ENCODE peak calls at places on chromosomes 11 and 22, in eight cellular contexts. One of them, this sample, is unnamed. For H3K4me1, the result is how much of the 10 kb centered on the place peaks cover.

GRCh38 chr11:48087974-48088681 is 107.8 kb downstream of the PTPRJ start:
- DNase-seq in effector memory CD4-positive, alpha-beta T cell: no peak
- DNase-seq in CD8-positive, alpha-beta T cell: no peak
- DNase-seq in A549: no peak
- DNase-seq in CD8-positive, alpha-beta memory T cell: no peak
- DNase-seq in H9: no peak
- DNase-seq in sigmoid colon: no peak
- DNase-seq in right atrium auricular region: no peak
- DNase-seq in this sample: no peak

GRCh38 chr11:45058344-45058743 is 88.1 kb upstream of the PRDM11 start:
- DNase-seq in effector memory CD4-positive, alpha-beta T cell: no peak
- DNase-seq in CD8-positive, alpha-beta T cell: no peak
- DNase-seq in A549: no peak
- DNase-seq in CD8-positive, alpha-beta memory T cell: no peak
- DNase-seq in H9: no peak
- DNase-seq in sigmoid colon: no peak
- DNase-seq in right atrium auricular region: no peak
- DNase-seq in this sample: no peak

GRCh38 chr11:2122222-2122906 is 16.8 kb downstream of the IGF2 start:
- DNase-seq in effector memory CD4-positive, alpha-beta T cell: no peak
- DNase-seq in CD8-positive, alpha-beta T cell: no peak
- DNase-seq in A549: no peak
- DNase-seq in CD8-positive, alpha-beta memory T cell: no peak
- DNase-seq in H9: no peak
- DNase-seq in sigmoid colon: no peak
- DNase-seq in right atrium auricular region: no peak
- DNase-seq in this sample: peak

GRCh38 chr22:28547132-28547842 is 132.4 kb downstream of the TTC28 start:
- DNase-seq in effector memory CD4-positive, alpha-beta T cell: no peak
- DNase-seq in CD8-positive, alpha-beta T cell: no peak
- DNase-seq in A549: peak
- DNase-seq in CD8-positive, alpha-beta memory T cell: no peak
- DNase-seq in H9: no peak
- DNase-seq in sigmoid colon: no peak
- DNase-seq in right atrium auricular region: no peak
- DNase-seq in this sample: no peak

GRCh38 chr11:73808052-73808451 is 20.4 kb downstream of the MRPL48 start:
- DNase-seq in effector memory CD4-positive, alpha-beta T cell: no peak
- DNase-seq in CD8-positive, alpha-beta T cell: no peak
- DNase-seq in A549: no peak
- DNase-seq in CD8-positive, alpha-beta memory T cell: no peak
- DNase-seq in H9: no peak
- DNase-seq in sigmoid colon: no peak
- DNase-seq in right atrium auricular region: no peak
- DNase-seq in this sample: no peak

GRCh38 chr11:69702239-69702668 is 1.6 kb downstream of the FGF19 start:
- DNase-seq in effector memory CD4-positive, alpha-beta T cell: no peak
- DNase-seq in CD8-positive, alpha-beta T cell: no peak
- DNase-seq in A549: no peak
- DNase-seq in CD8-positive, alpha-beta memory T cell: no peak
- DNase-seq in H9: peak
- DNase-seq in sigmoid colon: peak
- DNase-seq in right atrium auricular region: no peak
- DNase-seq in this sample: peak

GRCh38 chr11:73152086-73152853 is 10.2 kb upstream of the FCHSD2 start:
- DNase-seq in effector memory CD4-positive, alpha-beta T cell: no peak
- DNase-seq in CD8-positive, alpha-beta T cell: no peak
- DNase-seq in A549: no peak
- DNase-seq in CD8-positive, alpha-beta memory T cell: no peak
- DNase-seq in H9: no peak
- DNase-seq in sigmoid colon: peak
- DNase-seq in right atrium auricular region: no peak
- DNase-seq in this sample: peak

GRCh38 chr11:17388609-17389204 is at the start of gene KCNJ11:
- DNase-seq in effector memory CD4-positive, alpha-beta T cell: no peak
- DNase-seq in CD8-positive, alpha-beta T cell: no peak
- DNase-seq in A549: peak
- DNase-seq in CD8-positive, alpha-beta memory T cell: no peak
- DNase-seq in H9: peak
- DNase-seq in sigmoid colon: no peak
- DNase-seq in right atrium auricular region: no peak
- DNase-seq in this sample: no peak

GRCh38 chr11:65426839-65427690 is 4.5 kb downstream of the NEAT1 start:
- DNase-seq in effector memory CD4-positive, alpha-beta T cell: no peak
- DNase-seq in CD8-positive, alpha-beta T cell: peak
- DNase-seq in A549: no peak
- DNase-seq in CD8-positive, alpha-beta memory T cell: no peak
- DNase-seq in H9: peak
- DNase-seq in sigmoid colon: peak
- DNase-seq in right atrium auricular region: peak
- DNase-seq in this sample: peak

GRCh38 chr11:23263466-23263865 is 403.2 kb upstream of the CCDC179 start:
- DNase-seq in effector memory CD4-positive, alpha-beta T cell: no peak
- DNase-seq in CD8-positive, alpha-beta T cell: no peak
- DNase-seq in A549: no peak
- DNase-seq in CD8-positive, alpha-beta memory T cell: no peak
- DNase-seq in H9: no peak
- DNase-seq in sigmoid colon: no peak
- DNase-seq in right atrium auricular region: no peak
- DNase-seq in this sample: no peak

GRCh38 chr11:40235841-40236240 is 1223.6 kb downstream of the LRRC4C start:
- DNase-seq in effector memory CD4-positive, alpha-beta T cell: no peak
- DNase-seq in CD8-positive, alpha-beta T cell: no peak
- DNase-seq in A549: no peak
- DNase-seq in CD8-positive, alpha-beta memory T cell: no peak
- DNase-seq in H9: no peak
- DNase-seq in sigmoid colon: no peak
- DNase-seq in right atrium auricular region: no peak
- DNase-seq in this sample: no peak

GRCh38 chr11:66546368-66546965 is at the start of gene ACTN3:
- DNase-seq in effector memory CD4-positive, alpha-beta T cell: peak
- DNase-seq in CD8-positive, alpha-beta T cell: no peak
- DNase-seq in A549: no peak
- DNase-seq in CD8-positive, alpha-beta memory T cell: no peak
- DNase-seq in H9: peak
- DNase-seq in sigmoid colon: peak
- DNase-seq in right atrium auricular region: no peak
- DNase-seq in this sample: peak

GRCh38 chr22:40529817-40530216 is 106.7 kb downstream of the MRTFA start:
- DNase-seq in effector memory CD4-positive, alpha-beta T cell: no peak
- DNase-seq in CD8-positive, alpha-beta T cell: no peak
- DNase-seq in A549: no peak
- DNase-seq in CD8-positive, alpha-beta memory T cell: no peak
- DNase-seq in H9: no peak
- DNase-seq in sigmoid colon: no peak
- DNase-seq in right atrium auricular region: no peak
- DNase-seq in this sample: no peak

GRCh38 chr11:80748207-80748606 is 1307.4 kb upstream of the TENM4 start:
- DNase-seq in effector memory CD4-positive, alpha-beta T cell: no peak
- DNase-seq in CD8-positive, alpha-beta T cell: no peak
- DNase-seq in A549: no peak
- DNase-seq in CD8-positive, alpha-beta memory T cell: no peak
- DNase-seq in H9: no peak
- DNase-seq in sigmoid colon: no peak
- DNase-seq in right atrium auricular region: no peak
- DNase-seq in this sample: no peak

GRCh38 chr11:30342736-30343166 is 19.8 kb downstream of the ARL14EP start:
- DNase-seq in effector memory CD4-positive, alpha-beta T cell: no peak
- DNase-seq in CD8-positive, alpha-beta T cell: no peak
- DNase-seq in A549: no peak
- DNase-seq in CD8-positive, alpha-beta memory T cell: no peak
- DNase-seq in H9: no peak
- DNase-seq in sigmoid colon: no peak
- DNase-seq in right atrium auricular region: no peak
- DNase-seq in this sample: no peak

GRCh38 chr11:76786053-76787014 is 3.2 kb downstream of the TSKU start:
- DNase-seq in effector memory CD4-positive, alpha-beta T cell: no peak
- DNase-seq in CD8-positive, alpha-beta T cell: no peak
- DNase-seq in A549: no peak
- DNase-seq in CD8-positive, alpha-beta memory T cell: no peak
- DNase-seq in H9: no peak
- DNase-seq in sigmoid colon: no peak
- DNase-seq in right atrium auricular region: no peak
- DNase-seq in this sample: peak
- H3K4me1 ChIP-seq in effector memory CD4-positive, alpha-beta T cell: under half
- H3K4me1 ChIP-seq in CD8-positive, alpha-beta T cell: under half
- H3K4me1 ChIP-seq in A549: half or more
- H3K4me1 ChIP-seq in CD8-positive, alpha-beta memory T cell: under half
- H3K4me1 ChIP-seq in H9: under half
- H3K4me1 ChIP-seq in sigmoid colon: under half
- H3K4me1 ChIP-seq in right atrium auricular region: half or more
- H3K4me1 ChIP-seq in this sample: under half

DNA sequence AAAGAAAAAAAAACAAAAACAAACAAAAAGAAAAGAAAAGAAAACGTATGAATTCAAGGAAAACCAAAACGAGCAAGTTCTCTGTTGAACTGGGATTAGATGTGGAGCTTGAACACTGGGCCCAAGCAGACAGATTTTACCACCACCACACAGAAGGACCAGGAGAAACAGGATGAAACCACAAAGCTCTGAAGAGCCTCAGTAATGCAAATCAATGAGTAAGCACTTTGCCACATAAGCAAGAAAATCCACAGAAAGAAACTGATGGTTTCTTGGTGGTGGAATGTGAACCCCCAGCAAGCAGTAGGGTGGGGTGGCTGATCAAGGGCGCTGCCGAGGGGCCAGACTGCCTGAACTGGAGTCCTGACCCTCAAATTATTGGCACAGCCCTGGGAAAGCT is 50.9 kb upstream of the NFRKB start:
- DNase-seq in effector memory CD4-positive, alpha-beta T cell: no peak
- DNase-seq in CD8-positive, alpha-beta T cell: no peak
- DNase-seq in A549: no peak
- DNase-seq in CD8-positive, alpha-beta memory T cell: no peak
- DNase-seq in H9: no peak
- DNase-seq in sigmoid colon: no peak
- DNase-seq in right atrium auricular region: no peak
- DNase-seq in this sample: no peak
- H3K4me1 ChIP-seq in effector memory CD4-positive, alpha-beta T cell: under half
- H3K4me1 ChIP-seq in CD8-positive, alpha-beta T cell: under half
- H3K4me1 ChIP-seq in A549: under half
- H3K4me1 ChIP-seq in CD8-positive, alpha-beta memory T cell: under half
- H3K4me1 ChIP-seq in H9: under half
- H3K4me1 ChIP-seq in sigmoid colon: under half
- H3K4me1 ChIP-seq in right atrium auricular region: under half
- H3K4me1 ChIP-seq in this sample: under half

DNA sequence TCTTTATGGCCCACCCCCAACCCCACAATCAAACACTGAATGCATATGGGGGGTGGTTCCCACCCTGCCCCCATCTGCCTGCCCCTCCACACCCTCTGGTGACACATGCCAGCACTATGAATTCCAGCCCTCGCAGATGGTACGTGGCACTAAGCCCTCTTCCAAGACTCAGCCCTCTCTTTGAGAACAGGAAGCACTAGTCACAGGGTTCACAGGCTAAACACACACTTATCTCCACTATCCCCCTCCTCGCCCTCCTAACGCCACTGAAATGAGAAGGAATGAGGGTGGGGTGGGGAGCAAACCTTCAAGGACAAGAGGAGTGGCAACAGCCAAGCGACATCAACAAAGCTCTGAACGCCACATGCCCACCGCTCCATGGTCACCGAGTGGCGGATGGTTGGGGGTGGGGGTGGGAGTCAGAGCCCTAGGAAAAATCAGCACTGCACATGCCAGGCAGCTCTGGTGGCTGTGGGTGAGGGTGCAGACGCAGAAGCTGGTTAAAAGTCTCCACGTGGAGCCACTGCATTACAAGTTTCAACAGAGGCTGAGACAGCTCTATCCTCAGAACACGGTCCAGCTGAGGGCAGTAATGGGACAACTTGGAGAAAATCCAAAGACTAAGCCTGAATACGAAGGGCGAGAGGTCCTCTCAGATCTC is 33.6 kb downstream of the TMEM184B start:
- DNase-seq in effector memory CD4-positive, alpha-beta T cell: no peak
- DNase-seq in CD8-positive, alpha-beta T cell: no peak
- DNase-seq in A549: peak
- DNase-seq in CD8-positive, alpha-beta memory T cell: no peak
- DNase-seq in H9: no peak
- DNase-seq in sigmoid colon: no peak
- DNase-seq in right atrium auricular region: no peak
- DNase-seq in this sample: no peak
- H3K4me1 ChIP-seq in effector memory CD4-positive, alpha-beta T cell: under half
- H3K4me1 ChIP-seq in CD8-positive, alpha-beta T cell: under half
- H3K4me1 ChIP-seq in A549: under half
- H3K4me1 ChIP-seq in CD8-positive, alpha-beta memory T cell: under half
- H3K4me1 ChIP-seq in H9: under half
- H3K4me1 ChIP-seq in sigmoid colon: under half
- H3K4me1 ChIP-seq in right atrium auricular region: half or more
- H3K4me1 ChIP-seq in this sample: under half

GRCh38 chr11:74935285-74935684 is 13.6 kb downstream of the XRRA1 start:
- DNase-seq in effector memory CD4-positive, alpha-beta T cell: no peak
- DNase-seq in CD8-positive, alpha-beta T cell: no peak
- DNase-seq in A549: no peak
- DNase-seq in CD8-positive, alpha-beta memory T cell: no peak
- DNase-seq in H9: no peak
- DNase-seq in sigmoid colon: no peak
- DNase-seq in right atrium auricular region: no peak
- DNase-seq in this sample: no peak

GRCh38 chr11:74932797-74933196 is 16.1 kb downstream of the XRRA1 start:
- DNase-seq in effector memory CD4-positive, alpha-beta T cell: no peak
- DNase-seq in CD8-positive, alpha-beta T cell: no peak
- DNase-seq in A549: no peak
- DNase-seq in CD8-positive, alpha-beta memory T cell: no peak
- DNase-seq in H9: no peak
- DNase-seq in sigmoid colon: no peak
- DNase-seq in right atrium auricular region: no peak
- DNase-seq in this sample: no peak

GRCh38 chr11:74932169-74932568 is 16.7 kb downstream of the XRRA1 start:
- DNase-seq in effector memory CD4-positive, alpha-beta T cell: no peak
- DNase-seq in CD8-positive, alpha-beta T cell: no peak
- DNase-seq in A549: no peak
- DNase-seq in CD8-positive, alpha-beta memory T cell: no peak
- DNase-seq in H9: no peak
- DNase-seq in sigmoid colon: no peak
- DNase-seq in right atrium auricular region: no peak
- DNase-seq in this sample: no peak

GRCh38 chr11:74936087-74936486 is 12.8 kb downstream of the XRRA1 start:
- DNase-seq in effector memory CD4-positive, alpha-beta T cell: no peak
- DNase-seq in CD8-positive, alpha-beta T cell: no peak
- DNase-seq in A549: no peak
- DNase-seq in CD8-positive, alpha-beta memory T cell: no peak
- DNase-seq in H9: no peak
- DNase-seq in sigmoid colon: no peak
- DNase-seq in right atrium auricular region: no peak
- DNase-seq in this sample: no peak

GRCh38 chr11:74933765-74934164 is 15.1 kb downstream of the XRRA1 start:
- DNase-seq in effector memory CD4-positive, alpha-beta T cell: no peak
- DNase-seq in CD8-positive, alpha-beta T cell: no peak
- DNase-seq in A549: no peak
- DNase-seq in CD8-positive, alpha-beta memory T cell: no peak
- DNase-seq in H9: no peak
- DNase-seq in sigmoid colon: no peak
- DNase-seq in right atrium auricular region: no peak
- DNase-seq in this sample: no peak
- H3K4me1 ChIP-seq in effector memory CD4-positive, alpha-beta T cell: under half
- H3K4me1 ChIP-seq in CD8-positive, alpha-beta T cell: under half
- H3K4me1 ChIP-seq in A549: under half
- H3K4me1 ChIP-seq in CD8-positive, alpha-beta memory T cell: under half
- H3K4me1 ChIP-seq in H9: under half
- H3K4me1 ChIP-seq in sigmoid colon: under half
- H3K4me1 ChIP-seq in right atrium auricular region: under half
- H3K4me1 ChIP-seq in this sample: under half

GRCh38 chr11:124984512-124984854 is 30.5 kb downstream of the CCDC15 start:
- DNase-seq in effector memory CD4-positive, alpha-beta T cell: no peak
- DNase-seq in CD8-positive, alpha-beta T cell: no peak
- DNase-seq in A549: no peak
- DNase-seq in CD8-positive, alpha-beta memory T cell: no peak
- DNase-seq in H9: no peak
- DNase-seq in sigmoid colon: no peak
- DNase-seq in right atrium auricular region: no peak
- DNase-seq in this sample: no peak
- H3K4me1 ChIP-seq in effector memory CD4-positive, alpha-beta T cell: under half
- H3K4me1 ChIP-seq in CD8-positive, alpha-beta T cell: under half
- H3K4me1 ChIP-seq in A549: under half
- H3K4me1 ChIP-seq in CD8-positive, alpha-beta memory T cell: under half
- H3K4me1 ChIP-seq in H9: under half
- H3K4me1 ChIP-seq in sigmoid colon: under half
- H3K4me1 ChIP-seq in right atrium auricular region: under half
- H3K4me1 ChIP-seq in this sample: under half